ENCODE peak calls at places on chromosomes 2 and 18, in nine cellular contexts. N is lower lobe of right lung; M is spleen; U is CD8-positive, alpha-beta memory T cell; T is small intestine; Z is transverse colon; F is neuronal stem cell; O is heart left ventricle; G is right atrium auricular region. J is an unnamed sample. For H3K36me3 and H3K4me1, the result is how much of the 10 kb centered on the place peaks cover.

GRCh38 chr2:233242231-233242917 is 9.1 kb upstream of the ATG16L1 start:
- DNase-seq in O (no peak), Z (no peak), F (no peak), G (no peak), T (peak), N (no peak), U (no peak), M (no peak), J (no peak)

GRCh38 chr2:160558531-160558930 is 64.9 kb upstream of the RBMS1 start:
- DNase-seq in T (no peak), G (no peak), N (no peak), Z (no peak), F (no peak), U (no peak), M (no peak), O (no peak), J (no peak)

GRCh38 chr2:27369471-27370025 is 590 bp downstream of the EIF2B4 start:
- DNase-seq in F (no peak), O (peak), G (no peak), U (no peak), T (no peak), N (no peak), Z (no peak), M (no peak), J (no peak)

GRCh38 chr2:157995117-157995516 is 106.6 kb upstream of the UPP2 start:
- DNase-seq in G (no peak), Z (no peak), T (no peak), U (no peak), O (no peak), M (no peak), F (no peak), N (no peak), J (no peak)

GRCh38 chr2:171109020-171109419 is 51.7 kb downstream of the TLK1 start:
- DNase-seq in N (no peak), O (no peak), T (no peak), F (no peak), Z (no peak), G (no peak), M (no peak), U (no peak), J (no peak)

GRCh38 chr18:36578871-36579270 is 249.9 kb downstream of the TPGS2 start:
- DNase-seq in O (no peak), G (no peak), M (no peak), F (no peak), T (no peak), U (no peak), N (no peak), Z (no peak), J (no peak)

GRCh38 chr18:73986711-73987110 is 160.9 kb downstream of the FBXO15 start:
- DNase-seq in N (no peak), G (no peak), O (no peak), T (no peak), F (no peak), Z (no peak), M (no peak), U (no peak), J (no peak)

GRCh38 chr2:72920317-72921087 is 3.2 kb downstream of the EMX1 start:
- DNase-seq in F (no peak), M (no peak), T (no peak), O (no peak), G (no peak), N (no peak), U (no peak), Z (no peak), J (no peak)

GRCh38 chr18:8424917-8425725 is 184.1 kb upstream of the RAB12 start:
- DNase-seq in O (no peak), Z (no peak), M (no peak), F (no peak), N (no peak), T (no peak), G (no peak), U (no peak), J (no peak)

GRCh38 chr2:127597984-127598380 is 48.0 kb upstream of the GPR17 start:
- DNase-seq in F (no peak), N (no peak), G (no peak), O (no peak), M (no peak), T (no peak), Z (no peak), U (no peak), J (no peak)

GRCh38 chr2:32562906-32563305 is 64.9 kb upstream of the TTC27 start:
- DNase-seq in T (no peak), M (no peak), Z (no peak), N (no peak), U (no peak), G (no peak), F (no peak), O (no peak), J (no peak)

GRCh38 chr2:60432202-60432601 is 121.3 kb downstream of the BCL11A start:
- DNase-seq in Z (no peak), G (no peak), F (no peak), T (no peak), M (no peak), O (no peak), N (no peak), U (no peak), J (no peak)

GRCh38 chr2:163077241-163077640 is 238.7 kb upstream of the KCNH7 start:
- DNase-seq in U (no peak), M (no peak), F (peak), T (no peak), G (no peak), O (no peak), N (no peak), Z (no peak), J (no peak)

GRCh38 chr18:13488281-13488929 is 238.0 kb downstream of the FAM210A start:
- DNase-seq in Z (no peak), U (no peak), G (no peak), M (no peak), O (no peak), T (no peak), N (no peak), F (no peak), J (no peak)

GRCh38 chr2:237433920-237434319 is 20.0 kb upstream of the COL6A3 start:
- DNase-seq in G (no peak), M (no peak), N (no peak), O (no peak), U (peak), T (no peak), F (no peak), Z (no peak), J (no peak)
- H3K27ac ChIP-seq in G (no peak), M (peak), N (no peak), O (no peak), U (no peak), T (no peak), F (no peak), Z (no peak), J (peak)

GRCh38 chr2:203280428-203281064 is 41.7 kb downstream of the CYP20A1 start:
- DNase-seq in U (no peak), G (no peak), N (no peak), F (no peak), T (no peak), M (no peak), O (no peak), Z (no peak), J (no peak)
- H3K36me3 ChIP-seq in U (under half), G (half or more), N (half or more), F (half or more), T (under half), M (half or more), O (half or more), Z (under half), J (half or more)

GRCh38 chr2:9948721-9949120 is 2.8 kb upstream of the GRHL1 start:
- DNase-seq in O (no peak), U (no peak), F (no peak), M (no peak), N (no peak), T (no peak), G (no peak), Z (no peak), J (no peak)

GRCh38 chr2:9949239-9949991 is 2.1 kb upstream of the GRHL1 start:
- DNase-seq in Z (no peak), F (no peak), U (no peak), G (no peak), N (no peak), O (no peak), T (no peak), M (no peak), J (no peak)

GRCh38 chr2:9950521-9951271 is 797 bp upstream of the GRHL1 start:
- DNase-seq in N (peak), G (no peak), M (peak), F (peak), O (peak), Z (peak), T (peak), U (no peak), J (peak)

GRCh38 chr2:9951272-9951521 is 296 bp upstream of the GRHL1 start:
- DNase-seq in F (no peak), Z (no peak), O (no peak), M (no peak), U (no peak), N (no peak), G (no peak), T (no peak), J (no peak)

DNA sequence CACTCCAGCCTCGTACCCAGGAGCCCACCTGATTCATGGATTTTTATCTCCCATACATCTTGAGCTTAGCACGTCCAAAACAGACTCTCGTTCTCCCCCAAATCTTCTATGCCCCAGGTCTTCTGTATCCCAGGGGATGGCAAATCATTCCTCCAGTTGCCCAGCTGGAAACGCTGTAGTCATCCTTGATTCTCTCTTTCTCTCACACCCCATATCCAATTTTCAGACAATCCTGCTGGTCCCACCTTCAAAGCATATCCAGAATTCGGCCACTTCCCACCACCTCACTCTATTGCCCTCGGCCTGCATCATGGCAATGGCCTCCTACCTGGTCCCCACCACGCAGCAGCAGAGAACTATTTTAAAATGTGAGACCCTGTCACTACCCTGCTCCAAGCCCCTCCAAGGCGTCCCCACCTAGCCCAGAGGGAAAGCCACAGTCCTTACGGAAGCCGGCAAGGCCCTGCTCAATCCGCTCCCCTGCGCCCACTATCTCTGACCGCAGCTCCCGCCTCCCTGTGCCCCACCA is 1.4 kb upstream of the GRHL1 start:
- DNase-seq in U (no peak), T (no peak), O (no peak), N (no peak), Z (no peak), G (no peak), F (no peak), M (no peak), J (no peak)
- H3K4me1 ChIP-seq in U (under half), T (under half), O (under half), N (under half), Z (under half), G (under half), F (under half), M (under half), J (under half)

GRCh38 chr2:20061476-20061875 is 10.0 kb upstream of the LAPTM4A start:
- DNase-seq in M (no peak), Z (no peak), U (no peak), T (no peak), O (no peak), N (no peak), G (no peak), F (no peak), J (no peak)

GRCh38 chr2:20052872-20053281 is 1.4 kb upstream of the LAPTM4A start:
- DNase-seq in M (no peak), F (no peak), O (peak), T (peak), G (peak), U (no peak), N (peak), Z (peak), J (no peak)

GRCh38 chr2:20052229-20052871 is 922 bp upstream of the LAPTM4A start:
- DNase-seq in F (no peak), U (no peak), O (no peak), G (no peak), N (no peak), Z (no peak), T (peak), M (no peak), J (no peak)

GRCh38 chr2:20061940-20062339 is 10.5 kb upstream of the LAPTM4A start:
- DNase-seq in N (no peak), O (no peak), F (no peak), U (no peak), M (no peak), G (no peak), T (no peak), Z (no peak), J (no peak)

GRCh38 chr2:20057268-20057667 is 5.8 kb upstream of the LAPTM4A start:
- DNase-seq in T (no peak), M (no peak), F (no peak), O (no peak), U (no peak), N (no peak), G (no peak), Z (no peak), J (no peak)
- H3K27ac ChIP-seq in T (no peak), M (no peak), F (no peak), O (no peak), U (no peak), N (no peak), G (no peak), Z (no peak), J (no peak)

GRCh38 chr2:194842871-194843270 is 814.2 kb upstream of the SLC39A10 start:
- DNase-seq in O (no peak), U (no peak), T (no peak), Z (no peak), F (no peak), M (no peak), G (no peak), N (no peak), J (no peak)
- H3K36me3 ChIP-seq in O (under half), U (under half), T (under half), Z (under half), F (under half), M (under half), G (under half), N (under half), J (under half)

GRCh38 chr2:37768491-37768925 is 97.1 kb upstream of the CDC42EP3 start:
- DNase-seq in F (no peak), Z (no peak), M (no peak), O (peak), T (no peak), U (no peak), G (no peak), N (no peak), J (no peak)
- H3K4me1 ChIP-seq in F (under half), Z (under half), M (under half), O (under half), T (under half), U (under half), G (under half), N (under half), J (under half)